ENCODE peak calls at places on chromosome 21, in five cellular contexts. K is psoas muscle, L is K562, S is cardiac muscle cell, N is stomach. E is an unnamed sample.

GRCh38 chr21:21997390-21998333 is 999.5 kb downstream of the NCAM2 start:
- DNase-seq in K (no peak), L (no peak), S (no peak), N (no peak), E (no peak)

GRCh38 chr21:41707231-41707988 is 59.4 kb downstream of the RIPK4 start:
- DNase-seq in K (no peak), L (no peak), S (no peak), N (no peak), E (no peak)

GRCh38 chr21:41709965-41710822 is 56.7 kb downstream of the RIPK4 start:
- DNase-seq in K (peak; percentile 20), L (no peak), S (no peak), N (peak; percentile 60), E (no peak)

GRCh38 chr21:41805643-41806042 is 38.8 kb upstream of the RIPK4 start:
- DNase-seq in K (no peak), L (no peak), S (no peak), N (no peak), E (no peak)

GRCh38 chr21:37337831-37338230 is 28.7 kb upstream of the DYRK1A start:
- DNase-seq in K (no peak), L (no peak), S (no peak), N (no peak), E (no peak)

GRCh38 chr21:34552324-34553198 is 40.6 kb upstream of the KCNE1 start:
- DNase-seq in K (no peak), L (no peak), S (peak; percentile 53), N (no peak), E (no peak)

GRCh38 chr21:41954654-41955499 is 1.1 kb upstream of the C2CD2 start:
- DNase-seq in K (no peak), L (no peak), S (no peak), N (no peak), E (no peak)

GRCh38 chr21:15301014-15301413 is 236.2 kb upstream of the NRIP1 start:
- DNase-seq in K (no peak), L (no peak), S (no peak), N (no peak), E (no peak)

GRCh38 chr21:34355570-34355969 is 8.2 kb upstream of the KCNE2 start:
- DNase-seq in K (no peak), L (no peak), S (no peak), N (no peak), E (peak; percentile 16)

DNA sequence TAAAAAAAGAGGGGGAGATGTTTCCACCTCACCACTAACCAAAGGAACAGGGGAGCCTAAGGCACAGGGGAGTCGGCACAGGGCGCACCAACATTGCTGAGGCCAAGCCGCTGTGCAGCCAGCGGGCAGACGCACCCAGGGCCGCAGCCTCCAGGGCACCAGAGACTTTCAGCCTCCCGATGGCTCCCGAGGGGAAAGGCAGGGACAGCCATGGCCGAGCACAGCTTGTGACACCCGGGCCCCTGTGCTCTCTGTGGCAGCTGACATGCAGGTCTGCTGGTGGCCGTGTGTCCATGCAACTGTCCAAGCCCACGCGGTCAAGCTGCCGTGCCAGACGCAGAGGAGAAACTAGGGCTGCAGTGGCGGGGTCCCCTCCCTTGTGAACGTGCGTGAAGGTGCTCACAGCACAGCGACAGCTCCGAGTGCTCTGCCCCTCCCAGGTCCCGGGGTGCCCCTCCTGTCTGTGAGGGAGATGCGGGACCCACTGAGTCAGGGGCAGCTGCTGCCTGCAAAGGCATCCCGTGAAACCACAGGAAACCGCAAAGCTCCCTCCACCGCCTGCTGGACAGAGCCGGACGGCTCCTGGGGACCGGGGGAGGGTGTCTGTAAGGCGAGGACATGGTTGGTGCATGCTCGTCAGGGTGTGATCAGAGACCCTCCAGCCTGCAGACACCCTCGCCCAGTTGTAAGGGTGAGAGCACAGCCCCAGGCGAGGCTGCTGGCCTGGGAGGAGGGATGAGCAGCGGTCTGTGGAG is 2.5 kb downstream of the KRTAP10-11 start:
- DNase-seq in K (no peak), L (no peak), S (no peak), N (peak; percentile 10), E (no peak)
- H3K27ac ChIP-seq in K (no peak overlapping the region), L (no peak overlapping the region), S (no peak overlapping the region), N (no peak overlapping the region), E (no peak overlapping the region)

DNA sequence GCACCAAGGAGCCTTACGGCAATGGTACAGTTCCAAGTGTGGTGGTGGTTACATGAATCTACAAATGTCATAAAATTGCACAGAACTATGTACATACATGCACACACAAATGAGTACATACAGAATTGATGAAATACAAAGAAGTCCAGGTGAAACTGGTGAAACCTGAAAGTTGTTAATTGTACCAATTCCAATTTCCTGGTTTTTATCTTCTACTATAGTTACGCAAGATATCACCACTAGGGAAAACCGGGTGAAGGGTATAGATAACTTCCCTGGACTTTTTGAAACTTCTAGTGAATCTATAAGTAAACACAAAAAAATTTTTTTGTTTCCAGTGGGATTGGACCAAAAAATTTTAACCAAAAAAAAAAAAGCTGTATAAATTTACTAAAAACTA is 18.9 kb downstream of the HSF2BP start:
- DNase-seq in K (no peak), L (no peak), S (peak; percentile 29), N (no peak), E (no peak)
- TF ChIP-seq CTCF in K (no peak), L (no peak), S (no peak), N (no peak), E (no peak)

DNA sequence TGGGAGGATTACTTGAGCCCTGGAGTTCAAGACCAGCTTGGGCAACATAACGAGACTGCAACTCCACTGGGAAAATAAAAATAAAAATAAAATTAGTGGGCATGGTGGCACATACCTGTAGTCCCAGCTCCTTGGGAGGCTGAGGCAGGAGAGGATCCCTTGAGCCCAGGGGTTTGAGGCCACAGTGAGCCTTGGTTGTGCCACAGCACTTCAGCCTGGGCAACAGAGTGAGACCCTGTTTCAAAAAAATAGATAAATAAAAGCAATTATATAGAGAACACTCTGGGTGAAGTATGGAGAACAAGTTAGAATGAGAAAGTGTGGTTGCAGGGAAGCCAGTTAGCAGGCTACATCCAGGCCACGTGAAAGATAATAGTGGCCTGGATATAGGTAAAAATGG is 25.7 kb downstream of the CXADR start:
- DNase-seq in K (no peak), L (no peak), S (no peak), N (no peak), E (no peak)
- H3K27ac ChIP-seq in K (no peak overlapping the region), L (no peak overlapping the region), S (no peak overlapping the region), N (no peak overlapping the region), E (no peak overlapping the region)

DNA sequence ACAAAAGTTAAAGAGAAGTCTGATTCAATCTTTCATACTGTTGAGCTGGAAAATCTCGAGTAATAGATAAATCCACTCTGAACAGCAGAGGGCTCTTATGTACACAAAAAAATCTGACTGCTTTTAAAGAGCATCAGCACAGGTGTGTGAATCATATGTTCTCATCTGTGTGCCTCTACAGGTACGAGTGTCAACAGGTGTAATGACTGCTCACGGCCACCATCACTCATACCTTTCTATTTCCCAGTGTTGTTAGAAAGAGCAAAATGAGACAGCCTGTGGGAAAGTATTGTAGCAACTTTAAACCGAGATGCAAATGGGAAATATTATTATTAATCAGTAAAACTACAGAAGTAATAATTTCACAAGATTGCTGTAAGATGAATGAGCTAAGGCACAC is 49.0 kb upstream of the SCAF4 start:
- DNase-seq in K (no peak), L (no peak), S (no peak), N (no peak), E (no peak)
- TF ChIP-seq CTCF in K (no peak), L (peak; percentile 23), S (no peak), N (no peak), E (no peak)

DNA sequence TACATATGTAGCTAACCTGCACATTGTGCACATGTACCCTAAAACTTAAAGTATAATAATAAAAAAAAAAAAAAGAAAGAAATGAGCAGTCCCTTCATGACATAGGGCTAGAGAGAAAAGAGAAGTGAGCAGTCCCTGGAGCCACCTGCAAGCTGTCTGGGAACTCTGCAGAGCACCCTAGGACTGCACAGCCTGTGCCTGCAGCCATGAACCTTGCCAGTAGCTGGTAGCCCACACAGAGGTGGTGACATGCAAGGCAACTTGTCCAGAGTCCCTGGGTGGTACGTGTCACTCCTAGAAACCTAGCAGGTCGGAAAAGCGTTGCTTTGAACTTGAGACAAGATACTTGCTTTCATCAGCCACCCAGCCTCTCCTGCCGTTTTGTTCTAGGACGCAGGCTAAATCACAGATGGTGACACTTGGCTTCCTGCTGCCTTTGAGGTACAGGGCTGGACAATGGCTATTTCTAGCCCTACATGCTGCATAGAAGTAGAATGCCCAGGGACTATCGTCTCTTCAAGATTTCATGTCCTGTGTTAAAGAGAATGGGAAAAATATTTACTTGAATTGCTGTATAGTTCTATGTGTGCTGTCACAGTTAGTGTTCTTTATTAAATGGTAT is 260.9 kb downstream of the LTN1 start:
- DNase-seq in K (no peak), L (no peak), S (no peak), N (no peak), E (no peak)
- H3K27ac ChIP-seq in K (no peak overlapping the region), L (no peak overlapping the region), S (peak overlapping the region; percentile 51), N (no peak overlapping the region), E (no peak overlapping the region)

GRCh38 chr21:20874202-20874601 is 124.0 kb upstream of the NCAM2 start:
- DNase-seq in K (no peak), L (no peak), S (no peak), N (no peak), E (no peak)

GRCh38 chr21:20877976-20878375 is 120.2 kb upstream of the NCAM2 start:
- DNase-seq in K (no peak), L (no peak), S (no peak), N (no peak), E (no peak)

GRCh38 chr21:20875741-20876140 is 122.5 kb upstream of the NCAM2 start:
- DNase-seq in K (no peak), L (no peak), S (no peak), N (no peak), E (no peak)
- TF ChIP-seq CTCF in K (no peak), L (no peak), S (no peak), N (no peak), E (no peak)

DNA sequence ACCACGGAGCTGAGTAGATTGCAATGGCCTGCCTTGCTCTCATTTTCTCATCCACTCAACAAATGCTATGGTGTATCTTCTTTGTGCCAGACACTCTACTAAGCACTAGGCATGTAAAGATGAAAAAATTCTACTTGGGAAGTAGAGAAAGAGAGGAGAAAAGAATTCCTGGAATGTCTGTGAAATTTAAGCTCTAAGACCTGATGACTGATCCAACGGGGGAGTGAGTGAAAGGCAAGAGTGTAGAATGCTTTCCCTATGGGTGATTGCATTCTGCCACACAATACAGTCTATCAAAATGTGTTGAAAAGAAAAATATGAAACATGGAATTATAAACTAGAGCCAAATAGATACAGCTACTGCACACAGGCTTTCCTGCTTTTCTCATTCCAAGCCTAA is 82.3 kb downstream of the CYYR1 start:
- DNase-seq in K (no peak), L (no peak), S (no peak), N (no peak), E (no peak)
- H3K27ac ChIP-seq in K (no peak overlapping the region), L (no peak overlapping the region), S (no peak overlapping the region), N (no peak overlapping the region), E (no peak overlapping the region)

E was measured in coronary artery.